ENCODE peak calls at places on chromosomes 11 and 22, in seven cellular contexts. E, A, W, U, D, H and G are unnamed samples.

GRCh38 chr11:94671553-94672366 is 96.4 kb upstream of the AMOTL1 start:
- DNase-seq in A (no peak), W (no peak), U (no peak), H (no peak), D (no peak), E (no peak), G (no peak)

GRCh38 chr11:104873252-104873651 is 25.0 kb downstream of the CASP12 start:
- DNase-seq in E (no peak), A (no peak), U (no peak), W (no peak), H (no peak), D (no peak), G (no peak)

GRCh38 chr11:132586801-132587200 is 945.5 kb downstream of the OPCML start:
- DNase-seq in D (no peak), A (no peak), H (no peak), E (no peak), W (no peak), U (no peak), G (no peak)

GRCh38 chr11:94602430-94603372 is 35.5 kb downstream of the PIWIL4 start:
- DNase-seq in E (peak; percentile 70), U (no peak), W (peak; percentile 60), A (peak; percentile 19), D (peak; percentile 39), H (peak; percentile 72), G (no peak)

GRCh38 chr11:20337526-20338154 is 25.9 kb upstream of the HTATIP2 start:
- DNase-seq in W (peak; percentile 10), E (no peak), D (no peak), U (no peak), A (no peak), H (no peak), G (no peak)

GRCh38 chr22:30636226-30637077 is 871 bp downstream of the SLC35E4 start:
- DNase-seq in W (peak; percentile 62), E (peak; percentile 66), A (peak; percentile 4), H (peak; percentile 72), D (no peak), U (no peak), G (no peak)

GRCh38 chr11:112277937-112278336 is 17.3 kb upstream of the PLET1 start:
- DNase-seq in D (no peak), A (no peak), E (no peak), W (no peak), H (no peak), U (no peak), G (no peak)

GRCh38 chr11:118834428-118835028 is 43.6 kb upstream of the DDX6 start:
- DNase-seq in A (no peak), U (no peak), H (no peak), E (no peak), W (peak; percentile 3), D (no peak), G (no peak)

GRCh38 chr11:396511-396947 is 2.5 kb downstream of the PKP3 start:
- DNase-seq in W (no peak), A (no peak), E (no peak), H (no peak), D (no peak), U (no peak), G (no peak)

GRCh38 chr11:59551651-59552521 is 40.5 kb downstream of the OR4D9 start:
- DNase-seq in D (peak; percentile 75), E (no peak), H (peak; percentile 61), W (no peak), U (peak; percentile 54), A (no peak), G (peak; percentile 78)

GRCh38 chr11:70682760-70683159 is 284.4 kb downstream of the CTTN start:
- DNase-seq in A (no peak), H (no peak), U (no peak), D (no peak), W (no peak), E (no peak), G (no peak)

GRCh38 chr11:74726547-74727182 is 4.6 kb downstream of the CHRDL2 start:
- DNase-seq in D (peak; percentile 27), A (peak; percentile 39), W (peak; percentile 64), U (peak; percentile 14), E (peak; percentile 74), H (peak; percentile 91), G (peak; percentile 37)

GRCh38 chr11:3359092-3359824 is 19.7 kb downstream of the ZNF195 start:
- DNase-seq in D (no peak), U (no peak), H (no peak), E (no peak), W (no peak), A (no peak), G (no peak)

GRCh38 chr11:123671534-123671933 is 17.1 kb upstream of the SCN3B start:
- DNase-seq in H (no peak), D (no peak), A (no peak), E (no peak), U (no peak), W (no peak), G (no peak)

GRCh38 chr11:69337211-69337721 is 43.3 kb downstream of the MYEOV start:
- DNase-seq in D (no peak), H (no peak), A (no peak), W (no peak), U (no peak), E (peak; percentile 54), G (no peak)

GRCh38 chr22:38831166-38831945 is 12.5 kb downstream of the NPTXR start:
- DNase-seq in U (no peak), D (no peak), W (no peak), H (no peak), A (no peak), E (no peak), G (no peak)

GRCh38 chr22:40597541-40598453 is 38.7 kb downstream of the MRTFA start:
- DNase-seq in E (no peak), W (no peak), A (no peak), U (no peak), H (no peak), D (no peak), G (no peak)

GRCh38 chr11:2709429-2709828 is 9.6 kb upstream of the KCNQ1OT1 start:
- DNase-seq in W (no peak), E (no peak), U (no peak), H (peak; percentile 56), D (no peak), A (no peak), G (no peak)